ENCODE peak calls at places on chromosomes 16 and 17, in five cellular contexts. One of them, this sample, is unnamed.
A peak's percentile ranks its signal among the peaks of the same experiment; 100 is the strongest.

GRCh38 chr17:78774456-78774855 is 7.6 kb downstream of the CYTH1 start:
- DNase-seq in ovary: no peak
- DNase-seq in H1: no peak
- DNase-seq in astrocyte of the spinal cord: no peak
- DNase-seq in ascending aorta: no peak
- DNase-seq in this sample: no peak

GRCh38 chr16:58047557-58048348 is 22.2 kb downstream of the MMP15 start:
- DNase-seq in astrocyte of the spinal cord: no peak
- DNase-seq in H1: no peak
- DNase-seq in ovary: no peak
- DNase-seq in ascending aorta: no peak
- DNase-seq in this sample: no peak

GRCh38 chr16:8962393-8963009 is 1.2 kb downstream of the USP7 start:
- DNase-seq in astrocyte of the spinal cord: no peak
- DNase-seq in H1: no peak
- DNase-seq in ovary: no peak
- DNase-seq in ascending aorta: no peak
- DNase-seq in this sample: peak; percentile 53

GRCh38 chr16:4347010-4347409 is 4.1 kb downstream of the PAM16 start:
- DNase-seq in ovary: no peak
- DNase-seq in H1: no peak
- DNase-seq in ascending aorta: no peak
- DNase-seq in astrocyte of the spinal cord: no peak
- DNase-seq in this sample: no peak

GRCh38 chr16:47008174-47008573 is 34.7 kb upstream of the DNAJA2 start:
- DNase-seq in astrocyte of the spinal cord: no peak
- DNase-seq in ovary: no peak
- DNase-seq in H1: no peak
- DNase-seq in ascending aorta: no peak
- DNase-seq in this sample: no peak

GRCh38 chr16:5509794-5510193 is 412.2 kb upstream of the EEF2KMT start:
- DNase-seq in ovary: no peak
- DNase-seq in H1: no peak
- DNase-seq in ascending aorta: no peak
- DNase-seq in astrocyte of the spinal cord: no peak
- DNase-seq in this sample: no peak

GRCh38 chr17:42895185-42895555 is 5.4 kb upstream of the G6PC1 start:
- DNase-seq in ovary: peak; percentile 71
- DNase-seq in H1: no peak
- DNase-seq in ascending aorta: peak; percentile 92
- DNase-seq in astrocyte of the spinal cord: peak; percentile 82
- DNase-seq in this sample: peak; percentile 93

GRCh38 chr17:16298140-16298662 is 55.1 kb downstream of the CENPV start:
- DNase-seq in astrocyte of the spinal cord: no peak
- DNase-seq in ascending aorta: no peak
- DNase-seq in ovary: no peak
- DNase-seq in H1: no peak
- DNase-seq in this sample: no peak

GRCh38 chr17:42177684-42178083 is 3.3 kb downstream of the KCNH4 start:
- DNase-seq in astrocyte of the spinal cord: no peak
- DNase-seq in H1: no peak
- DNase-seq in ascending aorta: no peak
- DNase-seq in ovary: no peak
- DNase-seq in this sample: no peak

GRCh38 chr16:87794485-87795078 is 28.8 kb upstream of the KLHDC4 start:
- DNase-seq in astrocyte of the spinal cord: no peak
- DNase-seq in ascending aorta: no peak
- DNase-seq in ovary: no peak
- DNase-seq in H1: no peak
- DNase-seq in this sample: no peak

GRCh38 chr17:35684046-35684802 is 47.2 kb upstream of the RASL10B start:
- DNase-seq in astrocyte of the spinal cord: peak; percentile 78
- DNase-seq in H1: peak; percentile 29
- DNase-seq in ascending aorta: no peak
- DNase-seq in ovary: no peak
- DNase-seq in this sample: peak; percentile 48

GRCh38 chr16:27790546-27791403 is 240.8 kb downstream of the KATNIP start:
- DNase-seq in ovary: no peak
- DNase-seq in ascending aorta: no peak
- DNase-seq in H1: no peak
- DNase-seq in astrocyte of the spinal cord: no peak
- DNase-seq in this sample: no peak

GRCh38 chr17:15048381-15048780 is 216.7 kb downstream of the PMP22 start:
- DNase-seq in H1: no peak
- DNase-seq in ascending aorta: no peak
- DNase-seq in astrocyte of the spinal cord: no peak
- DNase-seq in ovary: no peak
- DNase-seq in this sample: peak; percentile 11

GRCh38 chr17:65053354-65053881 is 3.1 kb downstream of the GNA13 start:
- DNase-seq in astrocyte of the spinal cord: no peak
- DNase-seq in H1: no peak
- DNase-seq in ascending aorta: no peak
- DNase-seq in ovary: no peak
- DNase-seq in this sample: no peak

GRCh38 chr16:81266680-81267095 is 28.2 kb downstream of the BCO1 start:
- DNase-seq in H1: no peak
- DNase-seq in ovary: no peak
- DNase-seq in astrocyte of the spinal cord: no peak
- DNase-seq in ascending aorta: no peak
- DNase-seq in this sample: no peak

DNA sequence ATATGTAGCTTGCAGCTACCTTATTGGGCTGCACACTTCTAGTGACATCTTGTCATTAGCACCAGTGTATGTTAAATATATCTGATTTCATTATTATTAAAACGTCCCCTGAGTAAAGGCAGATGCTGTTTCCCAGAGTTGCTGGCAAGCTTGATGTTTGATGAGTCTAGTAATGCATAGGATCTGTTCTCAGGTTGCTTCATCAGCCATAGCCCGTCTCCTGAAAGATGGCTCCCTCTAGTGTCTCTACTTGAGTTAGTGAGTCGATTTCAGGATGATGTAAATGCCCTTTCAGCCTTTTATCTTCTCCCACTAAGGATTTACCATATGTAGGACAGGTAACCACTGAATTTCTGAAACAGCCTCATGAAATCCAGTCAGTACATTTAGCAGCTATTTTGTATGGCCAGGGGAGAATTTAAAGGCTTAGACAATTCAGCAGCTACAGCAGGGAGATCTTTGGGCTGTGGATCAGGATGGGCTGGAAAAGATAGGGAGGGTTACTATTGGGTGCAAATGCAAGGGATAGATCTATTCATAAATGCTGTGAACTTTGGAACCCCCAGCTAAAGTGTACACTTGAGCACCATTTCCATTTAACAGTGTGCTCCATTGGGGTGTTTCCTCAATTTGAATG is 376.3 kb downstream of the CNTNAP4 start:
- DNase-seq in ovary: no peak
- DNase-seq in ascending aorta: no peak
- DNase-seq in astrocyte of the spinal cord: peak; percentile 46
- DNase-seq in H1: no peak
- DNase-seq in this sample: peak; percentile 4
- TF ChIP-seq CTCF in ovary: no peak
- TF ChIP-seq CTCF in ascending aorta: no peak
- TF ChIP-seq CTCF in astrocyte of the spinal cord: peak; percentile 56
- TF ChIP-seq CTCF in H1: peak; percentile 71
- TF ChIP-seq CTCF in this sample: peak; percentile 27

GRCh38 chr17:66778531-66778930 is 56.4 kb upstream of the CACNG5 start:
- DNase-seq in H1: no peak
- DNase-seq in ascending aorta: no peak
- DNase-seq in ovary: no peak
- DNase-seq in astrocyte of the spinal cord: no peak
- DNase-seq in this sample: no peak

GRCh38 chr17:66776999-66777688 is 57.8 kb upstream of the CACNG5 start:
- DNase-seq in H1: no peak
- DNase-seq in ovary: no peak
- DNase-seq in ascending aorta: no peak
- DNase-seq in astrocyte of the spinal cord: no peak
- DNase-seq in this sample: no peak

GRCh38 chr17:66779186-66779585 is 55.7 kb upstream of the CACNG5 start:
- DNase-seq in ascending aorta: no peak
- DNase-seq in ovary: no peak
- DNase-seq in astrocyte of the spinal cord: no peak
- DNase-seq in H1: no peak
- DNase-seq in this sample: no peak

GRCh38 chr17:66775881-66776400 is 59.0 kb upstream of the CACNG5 start:
- DNase-seq in ovary: no peak
- DNase-seq in H1: no peak
- DNase-seq in astrocyte of the spinal cord: no peak
- DNase-seq in ascending aorta: no peak
- DNase-seq in this sample: no peak

GRCh38 chr17:66777689-66778225 is 57.2 kb upstream of the CACNG5 start:
- DNase-seq in H1: peak; percentile 78
- DNase-seq in ovary: no peak
- DNase-seq in ascending aorta: no peak
- DNase-seq in astrocyte of the spinal cord: peak; percentile 57
- DNase-seq in this sample: peak; percentile 46
- H3K4me3 ChIP-seq in H1: no peak overlapping the region
- H3K4me3 ChIP-seq in ovary: no peak overlapping the region
- H3K4me3 ChIP-seq in ascending aorta: no peak overlapping the region
- H3K4me3 ChIP-seq in astrocyte of the spinal cord: no peak overlapping the region
- H3K4me3 ChIP-seq in this sample: no peak overlapping the region

DNA sequence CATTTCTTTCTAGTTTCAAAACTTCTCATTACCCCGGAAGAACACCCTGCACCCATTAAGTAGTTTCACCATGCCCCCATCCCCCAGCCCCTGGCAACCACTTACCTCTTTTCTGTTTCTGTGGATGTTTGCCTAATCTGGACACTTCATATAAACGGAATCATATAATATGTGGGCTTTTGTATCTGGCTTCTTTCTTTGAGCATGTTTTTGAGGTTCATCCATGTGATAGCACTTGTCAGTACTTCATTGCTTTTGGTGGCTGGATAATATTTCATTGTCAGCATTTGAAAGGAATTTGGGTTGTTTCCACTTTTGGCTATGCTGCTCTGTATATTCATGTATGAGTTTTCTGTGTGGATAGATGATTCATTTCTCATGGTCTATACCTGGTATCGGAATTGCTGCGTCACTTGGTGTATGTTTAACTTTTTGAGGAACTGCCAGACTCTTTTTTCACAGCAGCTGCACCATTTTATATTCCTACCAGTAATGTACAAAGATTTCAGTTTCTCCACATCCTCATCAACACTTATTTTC is 30.0 kb upstream of the SLC5A10 start:
- DNase-seq in ascending aorta: no peak
- DNase-seq in ovary: no peak
- DNase-seq in astrocyte of the spinal cord: peak; percentile 10
- DNase-seq in H1: no peak
- DNase-seq in this sample: no peak
- TF ChIP-seq CTCF in ascending aorta: no peak
- TF ChIP-seq CTCF in ovary: no peak
- TF ChIP-seq CTCF in astrocyte of the spinal cord: no peak
- TF ChIP-seq CTCF in H1: no peak
- TF ChIP-seq CTCF in this sample: no peak

GRCh38 chr16:55476625-55477533 is 2.1 kb upstream of the MMP2 start:
- DNase-seq in H1: no peak
- DNase-seq in astrocyte of the spinal cord: no peak
- DNase-seq in ascending aorta: no peak
- DNase-seq in ovary: no peak
- DNase-seq in this sample: no peak

GRCh38 chr16:55482056-55482455 is 3.1 kb downstream of the MMP2 start:
- DNase-seq in astrocyte of the spinal cord: peak; percentile 38
- DNase-seq in ascending aorta: no peak
- DNase-seq in ovary: no peak
- DNase-seq in H1: no peak
- DNase-seq in this sample: peak; percentile 70

GRCh38 chr16:55480228-55480655 is 1.2 kb downstream of the MMP2 start:
- DNase-seq in H1: no peak
- DNase-seq in astrocyte of the spinal cord: peak; percentile 92
- DNase-seq in ovary: peak; percentile 96
- DNase-seq in ascending aorta: peak; percentile 91
- DNase-seq in this sample: peak; percentile 94

GRCh38 chr16:55478827-55479559 is at the start of gene MMP2:
- DNase-seq in H1: peak; percentile 51
- DNase-seq in ovary: peak; percentile 82
- DNase-seq in astrocyte of the spinal cord: peak; percentile 81
- DNase-seq in ascending aorta: peak; percentile 85
- DNase-seq in this sample: peak; percentile 70

DNA sequence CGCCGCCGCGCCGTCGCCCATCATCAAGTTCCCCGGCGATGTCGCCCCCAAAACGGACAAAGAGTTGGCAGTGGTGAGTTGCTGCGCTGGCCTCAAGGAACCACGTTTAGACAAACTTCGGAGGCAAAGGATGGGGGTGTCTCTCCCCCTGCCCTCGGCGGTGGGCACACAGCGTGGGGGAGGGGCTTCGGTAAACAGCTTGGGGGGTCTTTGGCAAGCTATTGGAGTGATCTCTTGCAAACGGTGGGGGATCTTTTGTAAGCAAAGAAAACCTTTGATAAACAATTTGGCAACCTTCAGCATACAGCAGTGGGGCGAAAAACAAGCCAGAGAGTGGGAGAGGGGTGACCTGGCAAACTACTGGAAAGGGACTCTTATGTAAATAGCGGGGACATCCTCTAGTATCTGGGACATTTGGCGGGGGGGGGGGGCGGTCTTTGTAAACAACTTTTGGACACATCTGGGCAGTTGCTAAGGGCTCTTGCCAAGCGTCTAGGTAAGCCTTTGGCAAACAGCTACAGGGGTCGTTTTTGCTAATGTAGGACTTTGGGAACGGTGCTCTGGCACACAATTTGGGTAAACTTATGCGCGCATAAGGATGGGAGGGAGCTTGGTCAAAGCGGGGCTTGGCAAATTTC is 681 bp downstream of the MMP2 start:
- DNase-seq in H1: no peak
- DNase-seq in astrocyte of the spinal cord: no peak
- DNase-seq in ascending aorta: no peak
- DNase-seq in ovary: peak; percentile 38
- DNase-seq in this sample: no peak
- H3K4me3 ChIP-seq in H1: peak overlapping the region; percentile 60
- H3K4me3 ChIP-seq in astrocyte of the spinal cord: peak overlapping the region; percentile 86
- H3K4me3 ChIP-seq in ascending aorta: peak overlapping the region; percentile 84
- H3K4me3 ChIP-seq in ovary: peak overlapping the region; percentile 65
- H3K4me3 ChIP-seq in this sample: peak overlapping the region; percentile 98

GRCh38 chr17:50380369-50381259 is 7.6 kb downstream of the EME1 start:
- DNase-seq in ascending aorta: no peak
- DNase-seq in H1: no peak
- DNase-seq in ovary: no peak
- DNase-seq in astrocyte of the spinal cord: no peak
- DNase-seq in this sample: no peak
- TF ChIP-seq CTCF in ascending aorta: no peak
- TF ChIP-seq CTCF in H1: peak; percentile 14
- TF ChIP-seq CTCF in ovary: no peak
- TF ChIP-seq CTCF in astrocyte of the spinal cord: peak; percentile 11
- TF ChIP-seq CTCF in this sample: no peak

This sample was measured in foreskin fibroblast.